ENCODE peak calls at places on chromosomes 3 and 15, in ten cellular contexts. One of them, this sample, is unnamed.

GRCh38 chr15:37028609-37029287 is 71.6 kb downstream of the MEIS2 start:
- DNase-seq in iPS-NIHi11: no peak
- DNase-seq in fibroblast of mammary gland: peak
- DNase-seq in GF-D8: no peak
- DNase-seq in stimulated activated CD8-positive, alpha-beta memory T cell treated with anti-CD3 and anti-CD28 coated beads, Interleukin-4, amount 100 ng/mL, for 24 hours: no peak
- DNase-seq in M059J: no peak
- DNase-seq in MV-4-11: no peak
- DNase-seq in T-helper 17 cell: no peak
- DNase-seq in GM04503: peak
- DNase-seq in psoas muscle: no peak
- DNase-seq in this sample: peak

GRCh38 chr3:71441217-71441924 is 142.2 kb downstream of the FOXP1 start:
- DNase-seq in stimulated activated CD8-positive, alpha-beta memory T cell treated with anti-CD3 and anti-CD28 coated beads, Interleukin-4, amount 100 ng/mL, for 24 hours: no peak
- DNase-seq in GM04503: no peak
- DNase-seq in M059J: no peak
- DNase-seq in iPS-NIHi11: no peak
- DNase-seq in MV-4-11: no peak
- DNase-seq in T-helper 17 cell: no peak
- DNase-seq in GF-D8: no peak
- DNase-seq in psoas muscle: no peak
- DNase-seq in fibroblast of mammary gland: no peak
- DNase-seq in this sample: no peak

GRCh38 chr15:84752700-84753099 is 4.3 kb downstream of the ZNF592 start:
- DNase-seq in M059J: peak
- DNase-seq in T-helper 17 cell: no peak
- DNase-seq in fibroblast of mammary gland: peak
- DNase-seq in stimulated activated CD8-positive, alpha-beta memory T cell treated with anti-CD3 and anti-CD28 coated beads, Interleukin-4, amount 100 ng/mL, for 24 hours: no peak
- DNase-seq in MV-4-11: peak
- DNase-seq in GM04503: no peak
- DNase-seq in psoas muscle: no peak
- DNase-seq in iPS-NIHi11: no peak
- DNase-seq in GF-D8: no peak
- DNase-seq in this sample: no peak

GRCh38 chr15:62985768-62986167 is 56.8 kb upstream of the TPM1 start:
- DNase-seq in iPS-NIHi11: no peak
- DNase-seq in GF-D8: no peak
- DNase-seq in MV-4-11: no peak
- DNase-seq in stimulated activated CD8-positive, alpha-beta memory T cell treated with anti-CD3 and anti-CD28 coated beads, Interleukin-4, amount 100 ng/mL, for 24 hours: no peak
- DNase-seq in fibroblast of mammary gland: peak
- DNase-seq in T-helper 17 cell: no peak
- DNase-seq in M059J: peak
- DNase-seq in psoas muscle: no peak
- DNase-seq in GM04503: no peak
- DNase-seq in this sample: no peak

GRCh38 chr3:183253364-183253960 is 409 bp downstream of the B3GNT5 start:
- DNase-seq in MV-4-11: peak
- DNase-seq in GM04503: no peak
- DNase-seq in GF-D8: peak
- DNase-seq in fibroblast of mammary gland: peak
- DNase-seq in T-helper 17 cell: peak
- DNase-seq in M059J: peak
- DNase-seq in psoas muscle: peak
- DNase-seq in stimulated activated CD8-positive, alpha-beta memory T cell treated with anti-CD3 and anti-CD28 coated beads, Interleukin-4, amount 100 ng/mL, for 24 hours: no peak
- DNase-seq in iPS-NIHi11: peak
- DNase-seq in this sample: no peak

GRCh38 chr3:184371570-184372018 is 6.4 kb downstream of the THPO start:
- DNase-seq in T-helper 17 cell: no peak
- DNase-seq in M059J: peak
- DNase-seq in GF-D8: peak
- DNase-seq in MV-4-11: peak
- DNase-seq in psoas muscle: peak
- DNase-seq in stimulated activated CD8-positive, alpha-beta memory T cell treated with anti-CD3 and anti-CD28 coated beads, Interleukin-4, amount 100 ng/mL, for 24 hours: peak
- DNase-seq in GM04503: peak
- DNase-seq in fibroblast of mammary gland: peak
- DNase-seq in iPS-NIHi11: peak
- DNase-seq in this sample: peak

GRCh38 chr3:32910954-32911353 is 40.5 kb upstream of the CCR4 start:
- DNase-seq in MV-4-11: no peak
- DNase-seq in GM04503: peak
- DNase-seq in M059J: no peak
- DNase-seq in fibroblast of mammary gland: peak
- DNase-seq in iPS-NIHi11: no peak
- DNase-seq in GF-D8: no peak
- DNase-seq in stimulated activated CD8-positive, alpha-beta memory T cell treated with anti-CD3 and anti-CD28 coated beads, Interleukin-4, amount 100 ng/mL, for 24 hours: no peak
- DNase-seq in psoas muscle: no peak
- DNase-seq in T-helper 17 cell: no peak
- DNase-seq in this sample: peak

GRCh38 chr3:14762701-14763100 is 56.1 kb upstream of the FGD5 start:
- DNase-seq in iPS-NIHi11: no peak
- DNase-seq in psoas muscle: no peak
- DNase-seq in stimulated activated CD8-positive, alpha-beta memory T cell treated with anti-CD3 and anti-CD28 coated beads, Interleukin-4, amount 100 ng/mL, for 24 hours: no peak
- DNase-seq in T-helper 17 cell: no peak
- DNase-seq in MV-4-11: no peak
- DNase-seq in M059J: no peak
- DNase-seq in GM04503: no peak
- DNase-seq in fibroblast of mammary gland: no peak
- DNase-seq in GF-D8: no peak
- DNase-seq in this sample: no peak

GRCh38 chr15:93239591-93239990 is 150.6 kb upstream of the RGMA start:
- DNase-seq in MV-4-11: no peak
- DNase-seq in iPS-NIHi11: no peak
- DNase-seq in GM04503: no peak
- DNase-seq in GF-D8: no peak
- DNase-seq in stimulated activated CD8-positive, alpha-beta memory T cell treated with anti-CD3 and anti-CD28 coated beads, Interleukin-4, amount 100 ng/mL, for 24 hours: no peak
- DNase-seq in T-helper 17 cell: no peak
- DNase-seq in fibroblast of mammary gland: no peak
- DNase-seq in psoas muscle: no peak
- DNase-seq in M059J: no peak
- DNase-seq in this sample: no peak

GRCh38 chr15:52324109-52324508 is 28.5 kb upstream of the MYO5C start:
- DNase-seq in GF-D8: no peak
- DNase-seq in T-helper 17 cell: no peak
- DNase-seq in fibroblast of mammary gland: no peak
- DNase-seq in stimulated activated CD8-positive, alpha-beta memory T cell treated with anti-CD3 and anti-CD28 coated beads, Interleukin-4, amount 100 ng/mL, for 24 hours: no peak
- DNase-seq in MV-4-11: no peak
- DNase-seq in M059J: no peak
- DNase-seq in GM04503: no peak
- DNase-seq in iPS-NIHi11: no peak
- DNase-seq in psoas muscle: no peak
- DNase-seq in this sample: no peak

GRCh38 chr3:5270656-5271055 is 83.1 kb downstream of the EDEM1 start:
- DNase-seq in M059J: no peak
- DNase-seq in T-helper 17 cell: no peak
- DNase-seq in iPS-NIHi11: no peak
- DNase-seq in psoas muscle: no peak
- DNase-seq in MV-4-11: peak
- DNase-seq in GM04503: no peak
- DNase-seq in fibroblast of mammary gland: no peak
- DNase-seq in stimulated activated CD8-positive, alpha-beta memory T cell treated with anti-CD3 and anti-CD28 coated beads, Interleukin-4, amount 100 ng/mL, for 24 hours: no peak
- DNase-seq in GF-D8: no peak
- DNase-seq in this sample: no peak

GRCh38 chr3:97510795-97511194 is 253.8 kb upstream of the ARL6 start:
- DNase-seq in M059J: no peak
- DNase-seq in fibroblast of mammary gland: no peak
- DNase-seq in stimulated activated CD8-positive, alpha-beta memory T cell treated with anti-CD3 and anti-CD28 coated beads, Interleukin-4, amount 100 ng/mL, for 24 hours: no peak
- DNase-seq in iPS-NIHi11: no peak
- DNase-seq in GF-D8: no peak
- DNase-seq in T-helper 17 cell: no peak
- DNase-seq in MV-4-11: no peak
- DNase-seq in psoas muscle: no peak
- DNase-seq in GM04503: no peak
- DNase-seq in this sample: no peak

GRCh38 chr3:197465996-197466549 is 89.7 kb downstream of the BDH1 start:
- DNase-seq in GM04503: peak
- DNase-seq in psoas muscle: no peak
- DNase-seq in MV-4-11: no peak
- DNase-seq in fibroblast of mammary gland: peak
- DNase-seq in T-helper 17 cell: no peak
- DNase-seq in iPS-NIHi11: no peak
- DNase-seq in M059J: peak
- DNase-seq in stimulated activated CD8-positive, alpha-beta memory T cell treated with anti-CD3 and anti-CD28 coated beads, Interleukin-4, amount 100 ng/mL, for 24 hours: no peak
- DNase-seq in GF-D8: no peak
- DNase-seq in this sample: no peak